ENCODE peak calls at places on chromosomes 16 and 17, in four cellular contexts. E, F, H and I are unnamed samples.

GRCh38 chr16:12532871-12533610 is 270.6 kb downstream of the CPPED1 start:
- DNase-seq in E (no peak), F (no peak), H (no peak), I (peak; percentile 69)

GRCh38 chr17:3647769-3648540 is 11.4 kb downstream of the CTNS start:
- DNase-seq in E (peak; percentile 63), F (no peak), H (peak; percentile 32), I (peak; percentile 54)

GRCh38 chr16:49856741-49857330 is 924 bp upstream of the ZNF423 start:
- DNase-seq in E (peak; percentile 50), F (peak; percentile 92), H (peak; percentile 69), I (peak; percentile 73)

GRCh38 chr16:5428932-5429331 is 331.3 kb upstream of the EEF2KMT start:
- DNase-seq in E (no peak), F (no peak), H (no peak), I (no peak)

GRCh38 chr17:10295728-10296343 is 77.0 kb downstream of the MYH13 start:
- DNase-seq in E (peak; percentile 85), F (no peak), H (peak; percentile 27), I (peak; percentile 43)

GRCh38 chr17:10149573-10150399 is 48.6 kb downstream of the GAS7 start:
- DNase-seq in E (peak; percentile 60), F (no peak), H (no peak), I (no peak)

GRCh38 chr17:56160395-56160889 is 7.2 kb downstream of the ANKFN1 start:
- DNase-seq in E (no peak), F (no peak), H (peak; percentile 22), I (no peak)

GRCh38 chr16:29023279-29024278 is 38.7 kb downstream of the LAT start:
- DNase-seq in E (no peak), F (peak; percentile 70), H (no peak), I (no peak)

GRCh38 chr17:6305613-6306360 is 129.1 kb downstream of the AIPL1 start:
- DNase-seq in E (no peak), F (no peak), H (no peak), I (no peak)

GRCh38 chr16:47815655-47816054 is 340.1 kb downstream of the ABCC12 start:
- DNase-seq in E (no peak), F (no peak), H (no peak), I (no peak)

GRCh38 chr16:964696-965395 is 5.9 kb downstream of the LMF1 start:
- DNase-seq in E (no peak), F (no peak), H (peak; percentile 58), I (peak; percentile 74)

GRCh38 chr17:2177235-2177811 is 122.4 kb downstream of the HIC1 start:
- DNase-seq in E (no peak), F (no peak), H (peak; percentile 33), I (no peak)

GRCh38 chr16:23026777-23027362 is 122.4 kb downstream of the USP31 start:
- DNase-seq in E (peak; percentile 26), F (no peak), H (no peak), I (no peak)

GRCh38 chr16:67943619-67944503 is at the start of gene LCAT:
- DNase-seq in E (no peak), F (peak; percentile 92), H (no peak), I (no peak)

GRCh38 chr16:13811834-13812233 is 108.1 kb upstream of the ERCC4 start:
- DNase-seq in E (no peak), F (no peak), H (no peak), I (no peak)

GRCh38 chr17:333626-334396 is 18.8 kb downstream of the RPH3AL start:
- DNase-seq in E (no peak), F (peak; percentile 92), H (no peak), I (peak; percentile 73)

GRCh38 chr17:76063880-76064546 is 8.3 kb downstream of the SRP68 start:
- DNase-seq in E (no peak), F (no peak), H (no peak), I (no peak)

GRCh38 chr17:40485851-40486512 is 15.4 kb downstream of the TNS4 start:
- DNase-seq in E (peak; percentile 64), F (no peak), H (peak; percentile 81), I (no peak)

GRCh38 chr16:61042736-61043135 is 993.5 kb downstream of the CDH8 start:
- DNase-seq in E (no peak), F (no peak), H (no peak), I (no peak)

GRCh38 chr17:53659181-53659580 is 163.5 kb upstream of the KIF2B start:
- DNase-seq in E (no peak), F (no peak), H (no peak), I (no peak)

GRCh38 chr17:40671282-40671681 is 6.3 kb upstream of the KRT222 start:
- DNase-seq in E (no peak), F (no peak), H (no peak), I (no peak)